ENCODE peak calls at places on chromosomes 7 and 10, in seven cellular contexts. I, N, C, O, T, D and W are unnamed samples.

GRCh38 chr10:22561909-22562308 is 152.5 kb downstream of the PIP4K2A start:
- DNase-seq in I (no peak), N (no peak), C (no peak), O (no peak), T (no peak), D (no peak), W (no peak)

GRCh38 chr10:78025685-78026364 is 3.5 kb downstream of the POLR3A start:
- DNase-seq in I (peak; percentile 46), N (no peak), C (no peak), O (no peak), T (no peak), D (peak; percentile 74), W (no peak)

GRCh38 chr7:36390199-36391090 is 783 bp downstream of the ANLN start:
- DNase-seq in I (peak; percentile 78), N (peak; percentile 24), C (no peak), O (no peak), T (peak; percentile 84), D (peak; percentile 92), W (peak; percentile 87)

GRCh38 chr10:10722422-10722821 is 295.2 kb upstream of the CELF2 start:
- DNase-seq in I (peak; percentile 23), N (no peak), C (no peak), O (no peak), T (no peak), D (no peak), W (no peak)

GRCh38 chr10:7400068-7400824 is 10.6 kb downstream of the SFMBT2 start:
- DNase-seq in I (no peak), N (no peak), C (no peak), O (no peak), T (no peak), D (no peak), W (no peak)

GRCh38 chr10:33196710-33197406 is 137.6 kb downstream of the NRP1 start:
- DNase-seq in I (no peak), N (no peak), C (no peak), O (no peak), T (no peak), D (no peak), W (no peak)

GRCh38 chr10:80136134-80136571 is 3.6 kb downstream of the PLAC9 start:
- DNase-seq in I (peak; percentile 99), N (no peak), C (no peak), O (no peak), T (no peak), D (peak; percentile 93), W (no peak)

GRCh38 chr7:2231992-2232765 is 566 bp downstream of the MAD1L1 start:
- DNase-seq in I (peak; percentile 13), N (no peak), C (no peak), O (no peak), T (peak; percentile 25), D (no peak), W (peak; percentile 79)

GRCh38 chr7:83852136-83852535 is 203.2 kb upstream of the SEMA3E start:
- DNase-seq in I (no peak), N (no peak), C (no peak), O (no peak), T (no peak), D (no peak), W (no peak)

GRCh38 chr10:84333864-84334451 is 5.6 kb downstream of the CCSER2 start:
- DNase-seq in I (peak; percentile 17), N (peak; percentile 48), C (no peak), O (peak; percentile 16), T (no peak), D (no peak), W (no peak)